ENCODE peak calls at places on chromosomes 13 and 19, in eight cellular contexts. Z is cardiac muscle cell, Q is ovary, Y is breast epithelium, C is fibroblast of villous mesenchyme, W is mammary epithelial cell, R is Caco-2, U is GM06990. X is an unnamed sample.

GRCh38 chr19:16085115-16085514 is 8.8 kb downstream of the TPM4 start:
- DNase-seq in Z (no peak), Q (no peak), Y (no peak), C (no peak), W (peak; percentile 48), R (no peak), U (no peak), X (no peak)

GRCh38 chr19:459724-460511 is 915 bp downstream of the SHC2 start:
- DNase-seq in Z (peak; percentile 79), Q (peak; percentile 69), Y (peak; percentile 73), C (peak; percentile 62), W (no peak), R (peak; percentile 63), U (no peak), X (peak; percentile 70)

GRCh38 chr19:15563325-15563794 is 51.7 kb upstream of the CYP4F8 start:
- DNase-seq in Z (no peak), Q (peak; percentile 46), Y (peak; percentile 65), C (no peak), W (peak; percentile 20), R (no peak), U (no peak), X (no peak)

GRCh38 chr13:39888865-39889810 is 233.7 kb downstream of the COG6 start:
- DNase-seq in Z (no peak), Q (no peak), Y (no peak), C (no peak), W (peak; percentile 9), R (peak; percentile 2), U (no peak), X (no peak)

GRCh38 chr19:50720921-50721291 is 1.3 kb upstream of the SHANK1 start:
- DNase-seq in Z (no peak), Q (no peak), Y (no peak), C (peak; percentile 11), W (peak; percentile 40), R (peak; percentile 18), U (no peak), X (no peak)

GRCh38 chr19:3494051-3494450 is 6.4 kb downstream of the DOHH start:
- DNase-seq in Z (peak; percentile 18), Q (no peak), Y (no peak), C (no peak), W (no peak), R (peak; percentile 58), U (no peak), X (no peak)

GRCh38 chr19:29478578-29479565 is 46.9 kb upstream of the VSTM2B start:
- DNase-seq in Z (peak; percentile 65), Q (no peak), Y (no peak), C (no peak), W (no peak), R (peak; percentile 10), U (no peak), X (peak; percentile 34)

GRCh38 chr19:15199652-15200574 is 882 bp downstream of the NOTCH3 start:
- DNase-seq in Z (peak; percentile 82), Q (no peak), Y (peak; percentile 68), C (peak; percentile 52), W (no peak), R (peak; percentile 84), U (no peak), X (no peak)

GRCh38 chr19:2483084-2483483 is 7.2 kb downstream of the GADD45B start:
- DNase-seq in Z (no peak), Q (no peak), Y (no peak), C (no peak), W (no peak), R (no peak), U (no peak), X (no peak)

GRCh38 chr19:13859361-13859880 is 17.5 kb upstream of the NANOS3 start:
- DNase-seq in Z (no peak), Q (no peak), Y (no peak), C (peak; percentile 36), W (no peak), R (no peak), U (no peak), X (no peak)

GRCh38 chr19:6970021-6970420 is 51.2 kb downstream of the MBD3L2B start:
- DNase-seq in Z (no peak), Q (no peak), Y (no peak), C (no peak), W (no peak), R (no peak), U (no peak), X (no peak)

GRCh38 chr19:18879579-18880373 is 16.2 kb downstream of the CERS1 start:
- DNase-seq in Z (no peak), Q (no peak), Y (no peak), C (no peak), W (peak; percentile 30), R (peak; percentile 55), U (peak; percentile 50), X (no peak)

GRCh38 chr13:111387945-111388600 is 67.6 kb downstream of the TEX29 start:
- DNase-seq in Z (no peak), Q (no peak), Y (no peak), C (no peak), W (no peak), R (no peak), U (no peak), X (no peak)

GRCh38 chr13:110290153-110290552 is 16.8 kb downstream of the COL4A1 start:
- DNase-seq in Z (no peak), Q (peak; percentile 7), Y (no peak), C (no peak), W (no peak), R (no peak), U (no peak), X (no peak)

GRCh38 chr13:98474292-98474691 is 102.6 kb downstream of the STK24 start:
- DNase-seq in Z (no peak), Q (no peak), Y (no peak), C (no peak), W (no peak), R (no peak), U (no peak), X (no peak)

GRCh38 chr13:38582133-38582532 is 104.7 kb upstream of the FREM2 start:
- DNase-seq in Z (peak; percentile 54), Q (no peak), Y (no peak), C (peak; percentile 46), W (peak; percentile 44), R (peak; percentile 60), U (no peak), X (peak; percentile 15)
- TF ChIP-seq CTCF in Z (peak; percentile 46), Q (no peak), Y (no peak), C (peak; percentile 51), W (peak; percentile 38), R (peak; percentile 58), U (peak; percentile 25), X (peak; percentile 7)

GRCh38 chr13:69324109-69324886 is 783.3 kb upstream of the ATXN8OS start:
- DNase-seq in Z (peak; percentile 29), Q (no peak), Y (no peak), C (no peak), W (no peak), R (no peak), U (no peak), X (no peak)
- TF ChIP-seq CTCF in Z (no peak), Q (no peak), Y (no peak), C (no peak), W (no peak), R (peak; percentile 8), U (peak; percentile 5), X (no peak)

DNA sequence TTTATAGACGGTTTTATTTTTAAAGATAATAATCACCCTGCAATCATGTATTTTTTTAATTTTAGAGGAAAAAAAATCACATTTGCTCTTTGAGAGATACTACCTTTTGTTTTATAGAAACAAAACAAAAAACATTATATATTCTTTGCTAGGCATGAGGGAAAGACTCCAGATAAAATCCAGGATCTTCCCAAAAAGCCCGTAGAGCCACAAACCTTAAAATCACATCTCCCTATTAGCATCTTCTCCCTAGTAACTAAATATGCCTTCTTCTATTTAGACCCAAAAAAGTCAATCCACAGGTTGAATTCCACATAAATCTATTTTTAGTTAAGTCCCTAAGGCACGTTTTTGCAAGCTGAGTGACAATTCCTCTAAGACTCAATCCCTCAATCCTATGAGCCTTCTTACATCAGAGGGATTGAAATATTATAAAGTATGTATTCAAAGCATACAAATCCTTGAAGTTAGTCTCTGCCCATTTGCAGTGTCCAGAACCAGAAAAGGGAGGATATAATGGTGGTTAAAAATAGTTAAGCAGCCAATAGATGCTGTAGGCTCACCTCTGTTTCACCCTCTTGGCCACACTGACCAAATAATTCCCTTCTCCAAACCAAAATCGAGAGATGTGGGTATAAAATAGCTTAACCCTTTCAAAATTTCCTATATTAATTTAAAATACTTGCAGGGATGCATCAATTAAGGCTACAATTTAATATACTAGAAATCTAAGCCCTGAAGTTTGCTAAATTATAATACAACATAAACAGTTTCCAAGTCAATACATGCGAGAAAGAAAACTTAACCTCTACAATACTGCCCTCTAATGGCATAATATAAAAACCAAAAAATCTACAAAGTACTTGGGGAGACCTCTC is 64.0 kb downstream of the SERP2 start:
- DNase-seq in Z (peak; percentile 49), Q (no peak), Y (no peak), C (peak; percentile 66), W (peak; percentile 48), R (no peak), U (no peak), X (peak; percentile 59)
- TF ChIP-seq CTCF in Z (peak; percentile 36), Q (peak; percentile 8), Y (peak; percentile 67), C (peak; percentile 39), W (peak; percentile 19), R (peak; percentile 34), U (peak; percentile 21), X (no peak)

GRCh38 chr13:75881109-75881775 is 245.1 kb downstream of the LMO7 start:
- DNase-seq in Z (no peak), Q (no peak), Y (no peak), C (peak; percentile 85), W (no peak), R (no peak), U (no peak), X (no peak)
- TF ChIP-seq CTCF in Z (no peak), Q (no peak), Y (no peak), C (no peak), W (no peak), R (no peak), U (no peak), X (no peak)